ENCODE peak calls at places on chromosomes 7 and 10, in nine cellular contexts. G is right atrium auricular region, D is astrocyte, B is HCT116, W is esophagus squamous epithelium, R is heart left ventricle, I is breast epithelium, P is left ventricle myocardium inferior, A is neural progenitor cell. U is an unnamed sample.

GRCh38 chr10:89362928-89363327 is 14.9 kb upstream of the IFIT1B start:
- DNase-seq in G (no peak), D (no peak), B (no peak), W (no peak), R (no peak), I (no peak), P (no peak), A (no peak), U (no peak)

GRCh38 chr10:55881588-55881987 is 479.5 kb downstream of the ZWINT start:
- DNase-seq in G (no peak), D (no peak), B (no peak), W (no peak), R (no peak), I (no peak), P (no peak), A (no peak), U (no peak)

GRCh38 chr7:131208777-131209176 is 118.9 kb upstream of the MKLN1 start:
- DNase-seq in G (no peak), D (no peak), B (no peak), W (no peak), R (no peak), I (no peak), P (no peak), A (no peak), U (no peak)

GRCh38 chr7:30090111-30090510 is 44.7 kb upstream of the MTURN start:
- DNase-seq in G (no peak), D (no peak), B (no peak), W (no peak), R (no peak), I (no peak), P (no peak), A (no peak), U (no peak)

GRCh38 chr10:77293785-77294184 is 343.8 kb downstream of the KCNMA1 start:
- DNase-seq in G (no peak), D (no peak), B (no peak), W (no peak), R (no peak), I (no peak), P (no peak), A (peak; percentile 65), U (no peak)

GRCh38 chr7:407706-408539 is 111.7 kb downstream of the PDGFA start:
- DNase-seq in G (no peak), D (no peak), B (no peak), W (no peak), R (no peak), I (no peak), P (no peak), A (no peak), U (no peak)

GRCh38 chr10:106078796-106079576 is 1085.5 kb downstream of the SORCS1 start:
- DNase-seq in G (no peak), D (peak; percentile 8), B (no peak), W (no peak), R (no peak), I (no peak), P (no peak), A (no peak), U (no peak)

GRCh38 chr10:5645375-5645774 is 21.0 kb downstream of the ASB13 start:
- DNase-seq in G (peak; percentile 78), D (no peak), B (no peak), W (no peak), R (peak; percentile 30), I (no peak), P (peak; percentile 40), A (no peak), U (peak; percentile 95)

GRCh38 chr10:66772511-66772910 is 153.3 kb upstream of the LRRTM3 start:
- DNase-seq in G (no peak), D (no peak), B (no peak), W (no peak), R (no peak), I (no peak), P (no peak), A (no peak), U (no peak)

GRCh38 chr7:151851160-151851751 is 25.7 kb downstream of the PRKAG2 start:
- DNase-seq in G (peak; percentile 71), D (no peak), B (no peak), W (no peak), R (no peak), I (no peak), P (peak; percentile 40), A (no peak), U (no peak)

GRCh38 chr7:52708846-52709245 is 326.6 kb upstream of the POM121L12 start:
- DNase-seq in G (no peak), D (no peak), B (no peak), W (no peak), R (no peak), I (no peak), P (no peak), A (no peak), U (no peak)

GRCh38 chr7:137882261-137882668 is 35.5 kb upstream of the DGKI start:
- DNase-seq in G (no peak), D (peak; percentile 100), B (peak; percentile 85), W (no peak), R (no peak), I (no peak), P (no peak), A (no peak), U (no peak)

GRCh38 chr7:44398953-44399574 is 73.7 kb upstream of the CAMK2B start:
- DNase-seq in G (no peak), D (no peak), B (no peak), W (no peak), R (no peak), I (no peak), P (no peak), A (no peak), U (no peak)

GRCh38 chr7:40700653-40701475 is 566.1 kb downstream of the SUGCT start:
- DNase-seq in G (no peak), D (peak; percentile 56), B (no peak), W (no peak), R (no peak), I (no peak), P (no peak), A (no peak), U (no peak)

GRCh38 chr7:105932835-105933477 is 30.1 kb upstream of the CDHR3 start:
- DNase-seq in G (no peak), D (peak; percentile 72), B (no peak), W (no peak), R (no peak), I (no peak), P (no peak), A (peak; percentile 53), U (no peak)

GRCh38 chr7:158042156-158042880 is 545.3 kb downstream of the PTPRN2 start:
- DNase-seq in G (no peak), D (no peak), B (no peak), W (no peak), R (no peak), I (peak; percentile 22), P (no peak), A (no peak), U (no peak)
- H3K9me3 ChIP-seq in G (peaks cover 7% of the 10 kb centered on the region), D (peaks cover 10% of the 10 kb centered on the region), B (no peaks in the 10 kb centered on the region), W (peaks cover 7% of the 10 kb centered on the region), R (no peaks in the 10 kb centered on the region), I (peaks cover 16% of the 10 kb centered on the region), P (peaks cover 28% of the 10 kb centered on the region), A (peaks cover 12% of the 10 kb centered on the region), U (peaks cover 1% of the 10 kb centered on the region)

DNA sequence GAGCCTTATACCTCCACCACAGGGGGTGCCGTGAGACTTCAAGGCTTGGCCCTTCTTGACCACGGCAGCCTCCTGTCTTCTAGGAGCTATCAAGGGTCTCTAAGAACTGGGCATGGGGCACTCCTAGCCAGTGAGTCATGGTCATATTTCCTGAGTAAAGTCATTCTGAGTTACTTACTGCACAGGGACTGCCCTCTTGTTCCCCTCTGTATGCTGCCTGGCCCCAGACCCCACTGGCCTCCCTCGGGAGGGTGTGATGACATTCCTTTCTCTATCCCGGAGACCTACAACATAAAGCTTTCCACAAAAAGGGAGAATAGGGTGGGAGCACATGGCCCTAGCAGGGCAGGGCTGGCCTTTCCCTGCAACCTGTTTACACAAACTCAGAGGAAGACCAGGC is 21.4 kb downstream of the DPCD start:
- DNase-seq in G (no peak), D (peak; percentile 15), B (no peak), W (no peak), R (no peak), I (no peak), P (no peak), A (no peak), U (no peak)
- H3K36me3 ChIP-seq in G (peaks cover 50% of the 10 kb centered on the region), D (peaks cover 12% of the 10 kb centered on the region), B (peaks cover 9% of the 10 kb centered on the region), W (peaks cover 99% of the 10 kb centered on the region), R (no peaks in the 10 kb centered on the region), I (no peaks in the 10 kb centered on the region), P (peaks cover 47% of the 10 kb centered on the region), A (no peaks in the 10 kb centered on the region), U (peaks cover 8% of the 10 kb centered on the region)

GRCh38 chr7:21041252-21041651 is 254.6 kb upstream of the SP8 start:
- DNase-seq in G (no peak), D (no peak), B (no peak), W (no peak), R (no peak), I (no peak), P (no peak), A (no peak), U (no peak)
- H3K4me1 ChIP-seq in G (no peaks in the 10 kb centered on the region), D (no peaks in the 10 kb centered on the region), B (no peaks in the 10 kb centered on the region), W (no peaks in the 10 kb centered on the region), R (no peaks in the 10 kb centered on the region), I (no peaks in the 10 kb centered on the region), P (no peaks in the 10 kb centered on the region), A (peaks cover 68% of the 10 kb centered on the region), U (no peaks in the 10 kb centered on the region)

GRCh38 chr7:153443031-153443430 is 609.2 kb upstream of the DPP6 start:
- DNase-seq in G (no peak), D (no peak), B (no peak), W (no peak), R (no peak), I (no peak), P (no peak), A (no peak), U (no peak)
- H3K9me3 ChIP-seq in G (no peaks in the 10 kb centered on the region), D (peaks cover 26% of the 10 kb centered on the region), B (peaks cover 7% of the 10 kb centered on the region), W (no peaks in the 10 kb centered on the region), R (no peaks in the 10 kb centered on the region), I (no peaks in the 10 kb centered on the region), P (no peaks in the 10 kb centered on the region), A (no peaks in the 10 kb centered on the region), U (no peaks in the 10 kb centered on the region)

U was measured in small intestine.